ENCODE peak calls at places on chromosome X, in five cellular contexts. D, I, Z, J and K are unnamed samples.

GRCh38 chrX:99301990-99302389 is 1108.1 kb downstream of the PCDH19 start:
- DNase-seq in D (no peak), I (peak), J (no peak), Z (no peak), K (no peak)

GRCh38 chrX:120677017-120677652 is 47.3 kb upstream of the C1GALT1C1 start:
- DNase-seq in I (peak), D (no peak), J (no peak), Z (no peak), K (no peak)

GRCh38 chrX:40855411-40855810 is 120.1 kb upstream of the MED14 start:
- DNase-seq in I (no peak), D (no peak), J (no peak), Z (no peak), K (no peak)

GRCh38 chrX:72712094-72712755 is 1.9 kb downstream of the PHKA1 start:
- DNase-seq in Z (no peak), J (no peak), I (peak), D (no peak), K (no peak)

GRCh38 chrX:148417934-148418333 is 82.5 kb upstream of the AFF2 start:
- DNase-seq in I (no peak), D (no peak), J (no peak), Z (no peak), K (no peak)

GRCh38 chrX:7996414-7996813 is 69.2 kb upstream of the PNPLA4 start:
- DNase-seq in D (no peak), Z (no peak), J (no peak), I (peak), K (no peak)

GRCh38 chrX:86887341-86887740 is 630.3 kb upstream of the KLHL4 start:
- DNase-seq in Z (no peak), J (no peak), I (no peak), D (no peak), K (no peak)

GRCh38 chrX:30812326-30812725 is 76.7 kb downstream of the TAB3 start:
- DNase-seq in J (no peak), I (no peak), D (no peak), Z (no peak), K (no peak)

GRCh38 chrX:31199051-31199769 is 127.4 kb upstream of the FTHL17 start:
- DNase-seq in Z (no peak), I (no peak), J (no peak), D (no peak), K (no peak)

GRCh38 chrX:55598333-55598732 is 24.9 kb upstream of the FOXR2 start:
- DNase-seq in J (no peak), I (no peak), Z (no peak), D (no peak), K (no peak)

GRCh38 chrX:86148024-86148511 is at the start of gene DACH2:
- DNase-seq in J (no peak), D (peak), I (peak), Z (no peak), K (peak)

GRCh38 chrX:16610121-16610565 is 39.8 kb upstream of the S100G start:
- DNase-seq in J (no peak), D (no peak), I (peak), Z (no peak), K (no peak)

GRCh38 chrX:42832764-42833549 is 55.0 kb upstream of the PPP1R2C start:
- DNase-seq in Z (no peak), I (no peak), J (no peak), D (no peak), K (no peak)

GRCh38 chrX:7068939-7069367 is 78.6 kb upstream of the STS start:
- DNase-seq in Z (no peak), D (no peak), J (no peak), I (peak), K (no peak)

GRCh38 chrX:8067754-8068469 is 103.2 kb downstream of the VCX2 start:
- DNase-seq in D (no peak), J (no peak), Z (no peak), I (no peak), K (no peak)

GRCh38 chrX:31243804-31244203 is 172.0 kb upstream of the FTHL17 start:
- DNase-seq in J (no peak), D (no peak), Z (no peak), I (no peak), K (no peak)

GRCh38 chrX:69189972-69190371 is 24.7 kb upstream of the PJA1 start:
- DNase-seq in Z (no peak), J (no peak), I (no peak), D (no peak), K (peak)

GRCh38 chrX:48927736-48928382 is 9.0 kb upstream of the PIM2 start:
- DNase-seq in I (no peak), J (no peak), D (no peak), Z (no peak), K (no peak)

GRCh38 chrX:96692911-96693310 is 8.3 kb downstream of the DIAPH2 start:
- DNase-seq in J (no peak), I (no peak), Z (no peak), D (no peak), K (no peak)

GRCh38 chrX:2498781-2499302 is 1.9 kb downstream of the DHRSX start:
- DNase-seq in I (peak), Z (no peak), D (no peak), J (no peak), K (peak)

GRCh38 chrX:75226280-75226679 is 47.6 kb upstream of the UPRT start:
- DNase-seq in D (no peak), Z (no peak), J (no peak), I (no peak), K (no peak)

GRCh38 chrX:154398668-154399526 is 720 bp downstream of the RPL10 start:
- DNase-seq in D (peak), J (peak), I (peak), Z (peak), K (peak)

GRCh38 chrX:38754102-38754790 is 47.0 kb upstream of the MID1IP1 start:
- DNase-seq in D (no peak), J (no peak), Z (no peak), I (peak), K (no peak)

GRCh38 chrX:29453333-29453732 is 762.0 kb upstream of the MAGEB2 start:
- DNase-seq in J (no peak), D (no peak), I (no peak), Z (no peak), K (no peak)

GRCh38 chrX:69320116-69320515 is 154.9 kb upstream of the PJA1 start:
- DNase-seq in D (no peak), I (no peak), Z (no peak), J (no peak), K (no peak)

GRCh38 chrX:123339201-123339905 is 155.3 kb downstream of the GRIA3 start:
- DNase-seq in Z (no peak), J (no peak), D (no peak), I (peak), K (no peak)

GRCh38 chrX:12526296-12526695 is 264.9 kb upstream of the PRPS2 start:
- DNase-seq in I (no peak), J (no peak), D (no peak), Z (no peak), K (no peak)

GRCh38 chrX:134813697-134814096 is 155.4 kb upstream of the PLAC1 start:
- DNase-seq in D (no peak), J (no peak), Z (no peak), I (no peak), K (no peak)

GRCh38 chrX:45233541-45233940 is 32.9 kb upstream of the DIPK2B start:
- DNase-seq in I (peak), D (no peak), Z (no peak), J (no peak), K (no peak)

GRCh38 chrX:150688911-150689451 is 4.2 kb upstream of the MTMR1 start:
- DNase-seq in J (no peak), D (no peak), Z (no peak), I (peak), K (no peak)

GRCh38 chrX:9788908-9789307 is 2.7 kb downstream of the SHROOM2 start:
- DNase-seq in J (no peak), I (peak), Z (no peak), D (no peak), K (no peak)

GRCh38 chrX:126886997-126887396 is 67.5 kb downstream of the PRR32 start:
- DNase-seq in J (no peak), D (no peak), I (no peak), Z (no peak), K (no peak)

GRCh38 chrX:153845842-153846241 is 15.5 kb upstream of the PDZD4 start:
- DNase-seq in Z (no peak), D (no peak), J (no peak), I (no peak), K (no peak)